ENCODE peak calls at places on chromosomes 13 and 19, in six cellular contexts. T is IMR-90, J is neuronal stem cell, M is H1, H is mesenchymal stem cell, S is trophoblast cell. W is an unnamed sample.

GRCh38 chr19:43914051-43914450 is 21.0 kb downstream of the ZNF45 start:
- DNase-seq in H (no peak), T (no peak), S (no peak), J (no peak), M (no peak), W (peak; percentile 43)

GRCh38 chr19:49167857-49168409 is 10.3 kb downstream of the TRPM4 start:
- DNase-seq in T (no peak), S (no peak), H (no peak), J (no peak), M (no peak), W (no peak)

GRCh38 chr13:94674609-94675348 is 37.6 kb downstream of the SOX21 start:
- DNase-seq in J (peak; percentile 69), S (peak; percentile 52), T (peak; percentile 30), H (peak; percentile 41), M (no peak), W (peak; percentile 79)

GRCh38 chr13:109496216-109496615 is 290.2 kb downstream of the IRS2 start:
- DNase-seq in J (no peak), M (no peak), T (no peak), H (no peak), S (no peak), W (no peak)

GRCh38 chr13:112213467-112214245 is 146.7 kb downstream of the SOX1 start:
- DNase-seq in M (no peak), J (no peak), S (no peak), T (no peak), H (no peak), W (no peak)

GRCh38 chr19:49954933-49955332 is 6.0 kb downstream of the SIGLEC11 start:
- DNase-seq in J (no peak), S (no peak), T (peak; percentile 16), H (no peak), M (no peak), W (no peak)

GRCh38 chr13:99496322-99497142 is 4.7 kb upstream of the TM9SF2 start:
- DNase-seq in J (no peak), S (no peak), H (peak; percentile 13), M (no peak), T (peak; percentile 15), W (peak; percentile 14)

GRCh38 chr19:9431475-9431874 is 3.9 kb downstream of the ZNF266 start:
- DNase-seq in M (peak; percentile 80), S (peak; percentile 39), J (peak; percentile 31), T (peak; percentile 29), H (peak; percentile 39), W (peak; percentile 83)

GRCh38 chr13:109309625-109310363 is 476.6 kb downstream of the IRS2 start:
- DNase-seq in M (no peak), J (no peak), H (no peak), T (no peak), S (no peak), W (no peak)

GRCh38 chr13:73300718-73301425 is 242.1 kb downstream of the KLF5 start:
- DNase-seq in H (no peak), T (no peak), S (no peak), M (no peak), J (no peak), W (no peak)

GRCh38 chr19:48818234-48818823 is 7.5 kb upstream of the BCAT2 start:
- DNase-seq in M (no peak), H (no peak), S (no peak), J (no peak), T (no peak), W (no peak)

GRCh38 chr13:44159633-44160279 is 213.9 kb upstream of the SERP2 start:
- DNase-seq in H (no peak), J (no peak), S (peak; percentile 83), T (no peak), M (no peak), W (no peak)

GRCh38 chr13:106621833-106622232 is 53.9 kb upstream of the ARGLU1 start:
- DNase-seq in M (no peak), T (no peak), H (no peak), J (no peak), S (no peak), W (no peak)

GRCh38 chr13:26679411-26679810 is 81.2 kb downstream of the GPR12 start:
- DNase-seq in M (no peak), T (peak; percentile 81), S (no peak), J (no peak), H (peak; percentile 64), W (no peak)

GRCh38 chr19:23415561-23416191 is 20.4 kb upstream of the ZNF91 start:
- DNase-seq in H (peak; percentile 6), S (peak; percentile 51), T (no peak), M (peak; percentile 79), J (peak; percentile 84), W (peak; percentile 97)

GRCh38 chr19:8101311-8101710 is 48.1 kb downstream of the FBN3 start:
- DNase-seq in S (no peak), M (no peak), J (no peak), H (no peak), T (no peak), W (no peak)

GRCh38 chr19:48303866-48304265 is 21.5 kb upstream of the EMP3 start:
- DNase-seq in T (no peak), M (no peak), J (no peak), S (no peak), H (no peak), W (no peak)

GRCh38 chr13:90918551-90918950 is 428.9 kb upstream of the MIR17HG start:
- DNase-seq in S (no peak), J (no peak), H (peak; percentile 93), T (peak; percentile 12), M (no peak), W (peak; percentile 42)

GRCh38 chr13:111451402-111451801 is 131.0 kb downstream of the TEX29 start:
- DNase-seq in M (no peak), J (no peak), S (no peak), T (no peak), H (no peak), W (no peak)

DNA sequence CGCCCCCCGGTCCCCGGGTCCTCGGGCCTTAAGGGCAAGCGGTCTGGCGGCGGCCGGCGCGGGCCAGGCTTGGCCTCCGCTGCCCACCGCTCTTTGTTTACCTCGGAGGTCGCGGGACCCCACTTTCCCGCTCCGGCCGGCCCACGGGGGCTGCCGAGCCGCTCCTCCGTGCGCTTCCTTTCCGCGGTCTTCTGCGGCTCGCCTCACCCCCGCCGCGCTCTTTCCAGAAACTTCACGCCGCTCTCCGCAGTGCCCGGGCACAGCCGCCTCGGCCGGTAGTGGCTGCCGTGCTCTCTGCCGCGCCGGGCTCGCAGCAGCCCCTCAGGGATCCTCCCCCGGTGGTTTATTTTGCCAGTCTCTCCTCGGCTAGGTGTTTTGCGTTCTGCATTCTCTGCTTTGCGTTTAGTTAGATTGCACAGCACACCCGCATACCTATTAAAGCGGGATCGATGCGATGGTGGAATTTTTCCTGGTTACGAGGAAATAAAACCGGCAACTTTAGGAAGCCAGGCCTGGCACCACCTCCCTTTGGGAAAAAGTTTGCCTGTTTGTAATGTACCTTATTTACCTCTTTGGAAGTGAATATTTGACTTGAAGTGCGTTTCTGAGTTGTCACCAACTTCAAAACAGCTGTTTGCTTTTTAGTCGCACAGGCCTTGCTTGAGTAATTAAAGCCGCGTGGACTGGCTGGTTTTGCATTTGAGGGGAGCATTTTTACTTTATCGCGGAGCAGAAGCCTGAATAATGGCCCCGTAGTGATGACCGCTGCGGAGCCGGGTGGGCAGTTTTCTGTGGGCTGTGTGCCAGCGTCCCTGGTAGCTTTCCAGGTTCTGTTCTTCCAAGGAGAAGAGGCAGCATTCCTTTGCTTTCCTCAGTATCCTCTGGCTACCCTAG is 787 bp downstream of the NAA16 start:
- DNase-seq in J (peak; percentile 17), T (peak; percentile 43), M (no peak), H (peak; percentile 59), S (peak; percentile 21), W (peak; percentile 29)
- H3K4me1 ChIP-seq in J (peaks cover 6% of the 10 kb centered on the region), T (peaks cover 10% of the 10 kb centered on the region), M (peaks cover 4% of the 10 kb centered on the region), H (peaks cover 12% of the 10 kb centered on the region), S (no peaks in the 10 kb centered on the region), W (peaks cover 2% of the 10 kb centered on the region)

DNA sequence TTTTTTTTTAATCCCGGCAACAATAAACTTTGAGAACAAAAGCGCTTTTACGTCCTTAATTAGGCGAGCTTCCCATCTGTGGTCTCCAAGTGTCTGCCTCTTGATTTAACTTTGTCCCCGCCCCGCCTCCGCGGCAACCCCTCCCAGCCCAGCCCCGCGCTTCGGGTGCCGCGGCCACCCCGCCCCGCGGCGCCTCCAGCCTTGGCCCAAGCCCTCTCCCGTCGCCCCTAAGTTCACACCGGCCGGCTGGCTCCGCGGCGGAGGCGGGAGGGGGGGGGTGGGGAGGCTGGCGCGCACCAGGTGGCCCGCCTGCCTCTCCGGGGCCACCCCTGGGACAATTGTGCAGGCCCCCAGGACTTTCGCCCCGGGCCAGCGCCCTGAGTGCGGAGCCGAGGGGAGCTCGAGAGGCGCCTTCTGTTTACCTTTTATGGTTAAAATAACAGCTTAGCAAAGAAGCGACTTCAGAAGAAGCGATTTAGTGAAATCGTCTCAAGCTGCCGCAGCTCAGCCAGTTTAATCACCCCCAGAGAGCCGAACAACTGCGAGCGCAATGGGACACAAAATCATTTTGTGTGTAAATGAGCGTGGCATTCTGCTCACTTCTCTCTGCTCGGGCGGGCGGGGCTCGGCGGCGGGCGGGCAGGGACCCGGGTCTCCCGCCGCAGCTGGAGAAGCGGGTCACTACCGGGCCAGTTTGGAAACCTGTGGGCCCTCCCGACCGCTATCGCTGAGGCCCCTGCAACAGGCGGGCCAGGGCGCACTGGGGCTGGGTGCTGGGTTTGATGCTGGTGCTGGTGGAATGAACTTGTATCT is 1.4 kb downstream of the KCTD15 start:
- DNase-seq in J (peak; percentile 61), H (peak; percentile 65), S (no peak), M (no peak), T (peak; percentile 33), W (peak; percentile 77)
- H3K18ac ChIP-seq in J (peak overlapping the region; percentile 96), H (no peak overlapping the region), S (no peak overlapping the region), M (peak overlapping the region; percentile 87), T (no peak overlapping the region), W (peak overlapping the region; percentile 99)

DNA sequence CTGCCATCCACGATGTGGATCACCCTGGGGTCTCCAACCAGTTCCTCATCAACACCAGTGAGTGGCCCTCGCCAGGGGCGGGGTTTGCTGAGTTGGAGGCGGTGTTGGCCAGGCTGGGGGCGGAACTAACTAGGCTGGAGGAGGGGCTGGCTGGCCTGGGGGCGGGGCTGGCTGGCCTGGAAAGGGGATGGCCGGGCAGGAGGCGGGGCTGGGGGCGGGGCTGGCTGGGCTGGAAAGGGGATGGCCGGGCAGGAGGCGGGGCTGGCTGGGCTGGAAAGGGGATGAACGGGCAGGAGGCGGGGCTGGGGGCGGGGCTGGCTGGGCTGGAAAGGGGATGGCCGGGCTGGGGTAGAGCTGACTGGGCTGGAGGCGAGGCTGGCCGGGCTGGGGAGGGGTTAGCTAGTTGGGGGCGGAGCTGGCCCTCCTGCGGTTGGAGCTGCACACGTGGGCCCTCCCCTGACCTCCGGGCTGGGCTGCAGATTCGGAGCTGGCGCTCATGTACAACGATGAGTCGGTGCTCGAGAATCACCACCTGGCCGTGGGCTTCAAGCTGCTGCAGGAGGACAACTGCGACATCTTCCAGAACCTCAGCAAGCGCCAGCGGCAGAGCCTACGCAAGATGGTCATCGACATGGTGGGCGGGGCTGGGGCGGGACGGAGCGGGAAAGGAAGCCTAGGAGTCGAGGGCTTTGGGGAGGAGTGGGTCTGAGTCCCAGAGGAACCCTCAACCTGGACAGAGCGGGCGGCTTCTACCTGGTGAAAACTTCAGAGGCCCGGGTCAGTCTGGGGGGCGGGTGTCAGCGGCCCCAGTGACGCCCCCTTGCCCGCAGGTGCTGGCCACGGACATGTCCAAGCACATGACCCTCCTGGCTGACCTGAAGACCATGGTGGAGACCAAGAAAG is 41.0 kb downstream of the PDE4A start:
- DNase-seq in S (peak; percentile 95), T (peak; percentile 91), M (peak; percentile 90), H (peak; percentile 93), J (peak; percentile 89), W (peak; percentile 96)
- H3K4me3 ChIP-seq in S (peak overlapping the region; percentile 62), T (peak overlapping the region; percentile 45), M (peak overlapping the region; percentile 65), H (peak overlapping the region; percentile 45), J (peak overlapping the region; percentile 46), W (peak overlapping the region; percentile 32)

GRCh38 chr19:4712771-4713170 is 10.9 kb downstream of the DPP9 start:
- DNase-seq in H (no peak), M (no peak), J (no peak), S (peak; percentile 41), T (no peak), W (no peak)
- H3K4me1 ChIP-seq in H (peaks cover 62% of the 10 kb centered on the region), M (no peaks in the 10 kb centered on the region), J (no peaks in the 10 kb centered on the region), S (no peaks in the 10 kb centered on the region), T (peaks cover 18% of the 10 kb centered on the region), W (no peaks in the 10 kb centered on the region)